ENCODE peak calls at places on chromosomes 4 and X, in four cellular contexts. Z, E, C and P are unnamed samples. For H3K36me3, the result is how much of the 10 kb centered on the place peaks cover.

GRCh38 chr4:94801016-94801415 is 43.3 kb downstream of the BMPR1B start:
- DNase-seq in Z (no peak), E (no peak), C (no peak), P (no peak)

GRCh38 chrX:34848281-34848680 is 94.3 kb upstream of the FAM47B start:
- DNase-seq in Z (no peak), E (no peak), C (no peak), P (no peak)

GRCh38 chr4:5812506-5813229 is 80.2 kb downstream of the CRMP1 start:
- DNase-seq in Z (no peak), E (no peak), C (peak), P (peak)

GRCh38 chrX:123860506-123860840 is 620 bp downstream of the XIAP start:
- DNase-seq in Z (peak), E (no peak), C (peak), P (no peak)

GRCh38 chrX:96424007-96424406 is 260.6 kb upstream of the DIAPH2 start:
- DNase-seq in Z (no peak), E (no peak), C (no peak), P (no peak)

GRCh38 chrX:318068-318738 is 393 bp downstream of the GTPBP6 start:
- DNase-seq in Z (peak), E (peak), C (peak), P (peak)

GRCh38 chr4:120156115-120156718 is 89.6 kb upstream of the MAD2L1 start:
- DNase-seq in Z (peak), E (no peak), C (peak), P (peak)

GRCh38 chrX:132426695-132427281 is 62.0 kb downstream of the MBNL3 start:
- DNase-seq in Z (no peak), E (no peak), C (no peak), P (no peak)

GRCh38 chrX:30183554-30183953 is 31.8 kb upstream of the MAGEB2 start:
- DNase-seq in Z (no peak), E (no peak), C (no peak), P (no peak)

GRCh38 chr4:37244583-37245390 is at the start of gene NWD2:
- DNase-seq in Z (no peak), E (peak), C (no peak), P (peak)

GRCh38 chr4:23373269-23373668 is 516.6 kb downstream of the PPARGC1A start:
- DNase-seq in Z (no peak), E (no peak), C (no peak), P (no peak)

GRCh38 chr4:173509031-173510001 is 20.7 kb downstream of the HAND2 start:
- DNase-seq in Z (no peak), E (peak), C (no peak), P (no peak)

GRCh38 chr4:158169931-158170690 is 2.7 kb downstream of the GASK1B start:
- DNase-seq in Z (no peak), E (no peak), C (peak), P (no peak)

GRCh38 chr4:8117278-8117682 is 41.3 kb downstream of the ABLIM2 start:
- DNase-seq in Z (peak), E (peak), C (peak), P (peak)

GRCh38 chr4:137065306-137065705 is 467.0 kb downstream of the PCDH18 start:
- DNase-seq in Z (no peak), E (no peak), C (no peak), P (no peak)

GRCh38 chr4:83489711-83490326 is 4.9 kb upstream of the ABRAXAS1 start:
- DNase-seq in Z (no peak), E (no peak), C (no peak), P (no peak)

GRCh38 chrX:12013220-12013619 is 125.1 kb upstream of the FRMPD4 start:
- DNase-seq in Z (no peak), E (no peak), C (no peak), P (no peak)

GRCh38 chr4:24094726-24095125 is 204.9 kb upstream of the PPARGC1A start:
- DNase-seq in Z (no peak), E (no peak), C (no peak), P (no peak)

GRCh38 chr4:42281324-42282020 is 115.8 kb upstream of the SHISA3 start:
- DNase-seq in Z (peak), E (no peak), C (no peak), P (no peak)

GRCh38 chr4:94407846-94408245 is 43.9 kb upstream of the PDLIM5 start:
- DNase-seq in Z (no peak), E (no peak), C (no peak), P (no peak)

GRCh38 chrX:150841466-150842197 is 56.8 kb downstream of the CD99L2 start:
- DNase-seq in Z (no peak), E (no peak), C (no peak), P (no peak)

GRCh38 chr4:57249083-57249482 is 138.9 kb upstream of the IGFBP7 start:
- DNase-seq in Z (no peak), E (no peak), C (no peak), P (no peak)

GRCh38 chr4:164892018-164892417 is 15.0 kb downstream of the APELA start:
- DNase-seq in Z (peak), E (no peak), C (no peak), P (no peak)

GRCh38 chrX:65697915-65698796 is 30.7 kb downstream of the MSN start:
- DNase-seq in Z (peak), E (no peak), C (no peak), P (no peak)

GRCh38 chr4:185384877-185385465 is 10.8 kb downstream of the LRP2BP start:
- DNase-seq in Z (no peak), E (no peak), C (no peak), P (no peak)

GRCh38 chr4:97984545-97985131 is 158.6 kb downstream of the STPG2 start:
- DNase-seq in Z (no peak), E (peak), C (no peak), P (no peak)

GRCh38 chrX:71859637-71860036 is 51.0 kb upstream of the NHSL2 start:
- DNase-seq in Z (no peak), E (no peak), C (peak), P (peak)

GRCh38 chr4:125016892-125017299 is 297.9 kb upstream of the FAT4 start:
- DNase-seq in Z (no peak), E (no peak), C (no peak), P (no peak)

GRCh38 chr4:56817840-56818491 is 3.5 kb downstream of the SPINK2 start:
- DNase-seq in Z (peak), E (no peak), C (no peak), P (no peak)

GRCh38 chr4:32864713-32865351 is 2144.7 kb downstream of the PCDH7 start:
- DNase-seq in Z (no peak), E (no peak), C (no peak), P (no peak)

GRCh38 chrX:39809326-39809725 is 288.4 kb downstream of the BCOR start:
- DNase-seq in Z (no peak), E (no peak), C (no peak), P (no peak)

DNA sequence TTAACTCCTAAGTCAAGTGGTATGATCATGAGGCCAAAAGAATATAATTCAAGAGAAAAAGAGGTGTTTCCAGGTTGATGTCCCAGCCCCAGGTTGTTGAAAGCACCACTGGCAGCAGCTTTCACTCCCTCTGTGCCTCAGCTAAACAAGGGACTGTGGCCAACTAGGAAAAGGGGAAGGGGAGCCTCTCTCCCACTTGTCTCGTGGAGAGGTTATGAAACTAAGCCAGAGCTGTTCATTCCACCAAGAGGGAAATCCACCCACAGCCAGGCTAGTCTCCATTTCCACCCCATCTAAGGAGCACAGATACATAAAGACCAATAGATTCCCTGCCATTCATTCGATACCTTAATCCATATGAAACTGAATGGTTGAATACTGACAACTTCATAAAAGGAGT is 8.1 kb downstream of the ANXA5 start:
- DNase-seq in Z (no peak), E (no peak), C (no peak), P (no peak)
- H3K36me3 ChIP-seq in Z (under half), E (under half), C (under half), P (half or more)

GRCh38 chr4:103719320-103720204 is at the start of gene TACR3:
- DNase-seq in Z (no peak), E (peak), C (no peak), P (no peak)

GRCh38 chr4:103720661-103721060 is 876 bp upstream of the TACR3 start:
- DNase-seq in Z (no peak), E (no peak), C (no peak), P (no peak)

GRCh38 chr4:103721251-103721650 is 1.5 kb upstream of the TACR3 start:
- DNase-seq in Z (no peak), E (no peak), C (no peak), P (no peak)

DNA sequence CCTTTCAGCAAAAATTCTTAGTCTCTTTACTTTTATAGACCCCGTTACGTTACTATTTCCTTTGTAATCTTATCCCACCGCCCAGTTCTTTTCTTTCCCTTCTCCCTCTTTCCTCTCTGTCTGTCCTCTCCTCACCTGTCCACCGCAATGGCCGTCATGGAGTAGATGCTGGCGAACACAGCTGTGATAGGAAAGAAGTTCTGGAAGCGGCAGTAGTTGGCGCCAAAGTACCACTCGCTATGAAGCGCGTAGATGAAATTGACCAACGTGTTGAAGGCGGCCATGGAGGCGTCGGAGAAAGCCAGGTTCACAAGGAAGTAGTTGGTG is 829 bp downstream of the TACR3 start:
- DNase-seq in Z (no peak), E (no peak), C (no peak), P (no peak)
- H3K9ac ChIP-seq in Z (no peak), E (no peak), C (no peak), P (peak)

GRCh38 chr4:3389879-3390840 is 51.6 kb upstream of the HGFAC start:
- DNase-seq in Z (no peak), E (peak), C (no peak), P (no peak)
- TF ChIP-seq SUZ12 in Z (no peak), E (no peak), C (no peak), P (no peak)

DNA sequence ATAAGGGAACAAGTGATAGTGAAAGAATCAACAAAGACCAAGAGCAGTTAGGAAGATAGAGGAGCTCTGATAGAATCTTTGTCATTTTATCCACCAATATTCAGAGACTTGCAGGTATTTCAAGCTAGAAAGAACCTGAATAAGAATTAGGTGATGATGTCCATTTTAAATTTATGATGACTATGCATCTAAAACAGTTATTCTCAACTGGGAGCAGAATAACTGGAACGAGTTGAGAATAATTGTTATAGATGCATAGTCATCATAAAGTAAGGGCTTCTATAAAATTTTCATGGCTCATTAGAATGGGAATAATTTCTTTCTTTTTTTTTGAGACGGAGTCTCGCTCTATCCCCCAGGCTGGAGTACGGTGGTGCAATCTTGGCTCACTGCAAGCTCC is 5.8 kb downstream of the OCIAD1 start:
- DNase-seq in Z (no peak), E (no peak), C (no peak), P (no peak)
- H3K36me3 ChIP-seq in Z (under half), E (under half), C (under half), P (half or more)

GRCh38 chrX:115694028-115694427 is 133.1 kb downstream of the PLS3 start:
- DNase-seq in Z (no peak), E (no peak), C (no peak), P (no peak)

GRCh38 chrX:115687595-115687994 is 126.6 kb downstream of the PLS3 start:
- DNase-seq in Z (no peak), E (no peak), C (no peak), P (no peak)

GRCh38 chrX:115689931-115690330 is 129.0 kb downstream of the PLS3 start:
- DNase-seq in Z (no peak), E (no peak), C (no peak), P (no peak)

GRCh38 chrX:115693476-115693875 is 132.5 kb downstream of the PLS3 start:
- DNase-seq in Z (no peak), E (no peak), C (no peak), P (no peak)

GRCh38 chrX:115690554-115691216 is 129.7 kb downstream of the PLS3 start:
- DNase-seq in Z (peak), E (peak), C (peak), P (peak)
- H3K9ac ChIP-seq in Z (no peak), E (no peak), C (no peak), P (peak)

DNA sequence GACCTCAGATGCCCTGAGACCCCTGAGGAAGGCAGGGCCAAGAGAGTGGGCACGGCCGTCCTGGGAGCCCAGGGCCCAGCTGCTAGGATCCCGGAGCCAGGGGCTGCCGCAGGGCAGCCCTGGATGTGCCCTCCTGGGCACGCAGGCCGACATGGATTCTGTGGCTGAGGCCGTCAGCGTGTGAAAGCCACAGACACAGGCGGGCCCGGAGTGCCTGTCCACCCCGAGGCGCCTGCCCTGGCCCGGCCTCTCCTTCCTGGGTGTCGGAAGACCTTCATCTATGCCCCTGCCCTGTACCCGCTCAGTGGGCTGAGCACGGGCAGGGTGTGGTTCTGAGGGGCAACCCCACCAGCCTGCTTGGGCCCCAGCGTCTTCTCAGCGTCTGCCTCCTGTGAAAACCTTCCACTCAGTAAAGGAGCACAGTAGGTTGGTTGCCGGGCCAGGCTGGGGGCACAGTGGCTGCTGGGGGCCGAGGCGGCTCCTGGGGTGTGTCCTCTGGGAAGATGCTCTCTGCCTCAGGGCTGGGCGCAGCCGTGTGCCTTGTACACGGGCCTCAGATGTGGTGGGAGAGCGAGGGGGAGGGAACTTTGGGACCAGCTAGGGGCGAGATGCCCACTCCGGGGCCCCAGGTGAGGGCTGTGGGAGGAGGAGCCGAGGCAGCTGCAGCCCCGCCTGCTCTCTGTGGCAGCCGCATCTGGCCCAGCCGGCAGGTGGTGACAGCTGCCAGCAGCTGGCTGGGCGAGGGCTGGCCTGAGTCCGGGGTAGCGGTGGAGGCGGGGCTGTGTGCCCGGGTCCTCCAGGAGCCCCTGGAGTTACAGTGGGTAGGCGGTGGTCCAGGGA is 20.8 kb downstream of the FGFRL1 start:
- DNase-seq in Z (no peak), E (no peak), C (no peak), P (no peak)
- TF ChIP-seq SUZ12 in Z (no peak), E (no peak), C (no peak), P (no peak)

GRCh38 chr4:1881709-1882108 is 10.5 kb downstream of the NSD2 start:
- DNase-seq in Z (no peak), E (no peak), C (no peak), P (no peak)
- H3K36me3 ChIP-seq in Z (under half), E (under half), C (under half), P (under half)

DNA sequence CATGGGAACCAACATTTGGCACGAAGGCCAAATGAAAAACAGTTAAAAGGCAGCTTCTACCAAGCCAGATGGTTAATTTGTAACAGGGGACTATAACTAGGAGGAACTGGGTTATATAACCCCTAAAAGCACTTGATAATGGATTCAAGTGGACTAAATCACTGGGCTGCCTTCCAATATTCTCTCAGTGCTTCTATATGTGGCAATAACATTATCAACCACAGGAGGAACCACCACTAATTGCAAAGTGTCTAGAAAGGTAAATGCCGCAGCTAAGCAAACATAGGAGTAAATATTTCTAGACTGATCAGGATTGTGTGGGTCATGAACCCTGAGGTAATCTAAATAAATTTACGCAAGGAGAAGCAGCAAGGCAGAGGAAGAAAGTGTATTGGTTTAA is 391.5 kb downstream of the UBE2NL start:
- DNase-seq in Z (no peak), E (no peak), C (no peak), P (no peak)
- H3K9ac ChIP-seq in Z (no peak), E (no peak), C (no peak), P (no peak)

GRCh38 chr4:159410076-159410777 is 307.3 kb downstream of the RAPGEF2 start:
- DNase-seq in Z (no peak), E (no peak), C (no peak), P (no peak)
- TF ChIP-seq SUZ12 in Z (no peak), E (no peak), C (no peak), P (no peak)